ENCODE peak calls at places on chromosomes 13 and 19, in seven cellular contexts. I, U, D, L, Y, E and F are unnamed samples.

GRCh38 chr19:33622809-33623511 is 1.2 kb downstream of the CHST8 start:
- DNase-seq in D (no peak), E (no peak), U (no peak), L (no peak), I (no peak), Y (peak; percentile 19), F (no peak)

GRCh38 chr19:57559008-57559403 is 657 bp downstream of the ZNF550 start:
- DNase-seq in I (no peak), L (peak; percentile 36), Y (peak; percentile 56), D (no peak), E (no peak), U (no peak), F (peak; percentile 10)

GRCh38 chr13:79385694-79386093 is 20.4 kb downstream of the RBM26 start:
- DNase-seq in E (no peak), Y (no peak), D (no peak), U (no peak), I (no peak), L (no peak), F (peak; percentile 42)

GRCh38 chr13:107067381-107067780 is 499.4 kb upstream of the ARGLU1 start:
- DNase-seq in Y (peak; percentile 10), I (no peak), E (no peak), D (no peak), L (no peak), U (no peak), F (no peak)

GRCh38 chr19:50478901-50479715 is 2.5 kb upstream of the GARIN5A start:
- DNase-seq in D (no peak), I (peak; percentile 63), Y (peak; percentile 79), E (no peak), U (peak; percentile 48), L (peak; percentile 89), F (no peak)

GRCh38 chr19:12785431-12786011 is 5.8 kb upstream of the JUNB start:
- DNase-seq in I (peak; percentile 74), Y (no peak), E (no peak), D (no peak), U (no peak), L (no peak), F (peak; percentile 24)

GRCh38 chr19:49691243-49692101 is 556 bp downstream of the CPT1C start:
- DNase-seq in E (no peak), L (no peak), Y (peak; percentile 87), I (no peak), D (peak; percentile 72), U (no peak), F (no peak)

GRCh38 chr19:45468159-45468651 is 409 bp downstream of the FOSB start:
- DNase-seq in I (peak; percentile 68), Y (peak; percentile 46), L (no peak), U (peak; percentile 64), D (peak; percentile 40), E (no peak), F (no peak)

GRCh38 chr13:45162821-45163220 is 38.0 kb downstream of the KCTD4 start:
- DNase-seq in L (peak; percentile 51), U (no peak), I (no peak), Y (no peak), D (no peak), E (no peak), F (no peak)

GRCh38 chr13:67620665-67621064 is 390.5 kb upstream of the PCDH9 start:
- DNase-seq in U (no peak), Y (no peak), I (no peak), E (no peak), L (no peak), D (no peak), F (no peak)

GRCh38 chr13:98098511-98098910 is 44.4 kb upstream of the FARP1 start:
- DNase-seq in U (no peak), D (no peak), E (no peak), Y (no peak), L (no peak), I (no peak), F (no peak)

GRCh38 chr13:79995334-79995733 is 345.6 kb downstream of the SPRY2 start:
- DNase-seq in Y (peak; percentile 92), I (no peak), E (no peak), U (no peak), L (no peak), D (no peak), F (no peak)

GRCh38 chr13:102240110-102240509 is 161.7 kb downstream of the FGF14 start:
- DNase-seq in E (no peak), U (no peak), L (no peak), Y (no peak), I (no peak), D (no peak), F (no peak)

GRCh38 chr13:51178456-51179074 is 43.6 kb upstream of the FAM124A start:
- DNase-seq in I (no peak), U (no peak), L (no peak), D (no peak), Y (no peak), E (no peak), F (no peak)

GRCh38 chr19:49210108-49210900 is 52.7 kb downstream of the TRPM4 start:
- DNase-seq in E (no peak), U (peak; percentile 95), D (no peak), I (peak; percentile 71), Y (peak; percentile 91), L (peak; percentile 69), F (peak; percentile 18)

GRCh38 chr19:46958542-46958941 is 61.1 kb upstream of the NPAS1 start:
- DNase-seq in E (no peak), U (no peak), I (no peak), D (no peak), Y (peak; percentile 29), L (no peak), F (no peak)

GRCh38 chr19:45607071-45608029 is 5.3 kb upstream of the GPR4 start:
- DNase-seq in U (peak; percentile 77), Y (peak; percentile 89), E (peak; percentile 72), I (peak; percentile 85), D (peak; percentile 77), L (peak; percentile 81), F (peak; percentile 21)

GRCh38 chr19:51031880-51032225 is 2.9 kb downstream of the KLK12 start:
- DNase-seq in Y (no peak), D (no peak), E (no peak), U (no peak), L (no peak), I (peak; percentile 60), F (no peak)

GRCh38 chr19:13621413-13621812 is 115.1 kb upstream of the CACNA1A start:
- DNase-seq in Y (peak; percentile 89), I (no peak), D (peak; percentile 14), U (no peak), L (peak; percentile 32), E (peak; percentile 48), F (no peak)

GRCh38 chr13:96940961-96941360 is 53.3 kb downstream of the OXGR1 start:
- DNase-seq in L (no peak), Y (no peak), D (no peak), U (no peak), E (no peak), I (no peak), F (no peak)

GRCh38 chr19:6767357-6768235 is at the start of gene SH2D3A:
- DNase-seq in Y (peak; percentile 98), E (peak; percentile 94), D (peak; percentile 47), L (peak; percentile 96), I (peak; percentile 96), U (peak; percentile 93), F (peak; percentile 96)

GRCh38 chr19:49155830-49156346 is 692 bp upstream of the HRC start:
- DNase-seq in E (no peak), U (no peak), L (no peak), I (no peak), Y (peak; percentile 58), D (peak; percentile 71), F (no peak)

GRCh38 chr13:69565334-69565733 is 542.3 kb upstream of the ATXN8OS start:
- DNase-seq in E (no peak), L (peak; percentile 54), Y (peak; percentile 78), U (no peak), I (no peak), D (no peak), F (no peak)

GRCh38 chr13:79990048-79990447 is 350.9 kb downstream of the SPRY2 start:
- DNase-seq in E (no peak), D (no peak), L (no peak), Y (no peak), U (no peak), I (no peak), F (no peak)

GRCh38 chr19:10432736-10433130 is 12.4 kb downstream of the PDE4A start:
- DNase-seq in L (no peak), E (no peak), U (no peak), Y (no peak), D (peak; percentile 62), I (no peak), F (no peak)

GRCh38 chr19:43625918-43626579 is 6.6 kb upstream of the ZNF428 start:
- DNase-seq in E (no peak), L (peak; percentile 71), Y (peak; percentile 57), I (no peak), U (no peak), D (no peak), F (no peak)

GRCh38 chr13:80359459-80360297 is 18.8 kb upstream of the SPRY2 start:
- DNase-seq in E (no peak), U (no peak), Y (peak; percentile 96), D (no peak), I (no peak), L (no peak), F (no peak)

GRCh38 chr19:7617735-7618134 is 11.6 kb downstream of the XAB2 start:
- DNase-seq in D (no peak), I (peak; percentile 65), U (no peak), E (no peak), Y (no peak), L (no peak), F (no peak)

GRCh38 chr19:39413269-39413902 is 917 bp downstream of the PLEKHG2 start:
- DNase-seq in U (peak; percentile 71), L (peak; percentile 67), D (peak; percentile 73), I (peak; percentile 80), Y (peak; percentile 63), E (no peak), F (no peak)

GRCh38 chr13:66556306-66556705 is 673.8 kb downstream of the PCDH9 start:
- DNase-seq in U (no peak), E (no peak), D (no peak), L (no peak), Y (no peak), I (no peak), F (no peak)
- H3K4me1 ChIP-seq in U (no peaks in the 10 kb centered on the region), E (no peaks in the 10 kb centered on the region), D (no peaks in the 10 kb centered on the region), L (peaks cover 39% of the 10 kb centered on the region), Y (no peaks in the 10 kb centered on the region), I (no peaks in the 10 kb centered on the region), F (no peaks in the 10 kb centered on the region)

GRCh38 chr19:1364070-1364719 is 19.5 kb upstream of the NDUFS7 start:
- DNase-seq in Y (no peak), D (no peak), U (no peak), L (no peak), E (no peak), I (no peak), F (no peak)
- H3K27ac ChIP-seq in Y (no peak overlapping the region), D (no peak overlapping the region), U (no peak overlapping the region), L (no peak overlapping the region), E (no peak overlapping the region), I (no peak overlapping the region), F (no peak overlapping the region)

GRCh38 chr19:28424662-28425430 is 788.1 kb downstream of the UQCRFS1 start:
- DNase-seq in L (no peak), Y (peak; percentile 59), I (no peak), D (no peak), E (no peak), U (no peak), F (no peak)
- H3K4me3 ChIP-seq in L (no peak overlapping the region), Y (no peak overlapping the region), I (no peak overlapping the region), D (no peak overlapping the region), E (no peak overlapping the region), U (no peak overlapping the region), F (no peak overlapping the region)

DNA sequence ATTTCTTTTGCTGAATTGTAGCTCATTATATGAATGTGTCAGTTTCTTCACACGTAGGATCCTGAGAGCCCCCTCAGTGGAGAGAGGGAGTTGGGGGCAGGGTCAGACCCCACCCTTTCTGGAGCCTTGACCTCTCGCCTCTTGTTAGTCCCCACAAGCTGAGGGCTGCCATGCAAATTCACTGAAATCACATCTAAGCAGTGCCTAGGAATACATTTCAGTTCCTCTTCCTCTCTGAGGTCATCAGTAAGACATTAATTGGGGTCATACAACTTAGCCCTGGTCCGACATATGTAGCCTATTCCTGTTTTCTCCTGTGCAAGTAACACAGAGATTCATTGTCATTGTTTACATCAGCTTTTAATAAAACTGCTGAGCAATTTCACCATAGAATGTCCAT is 30.0 kb downstream of the MYO9B start:
- DNase-seq in U (no peak), D (no peak), L (no peak), E (no peak), I (no peak), Y (no peak), F (no peak)
- H3K4me1 ChIP-seq in U (peaks cover 9% of the 10 kb centered on the region), D (peaks cover 10% of the 10 kb centered on the region), L (peaks cover 24% of the 10 kb centered on the region), E (peaks cover 10% of the 10 kb centered on the region), I (peaks cover 25% of the 10 kb centered on the region), Y (no peaks in the 10 kb centered on the region), F (peaks cover 5% of the 10 kb centered on the region)